ENCODE peak calls at places on chromosome 1, in ten cellular contexts. F is lower leg skin, Z is tibial artery, P is kidney epithelial cell, T is heart left ventricle, K is WTC11, V is progenitor cell of endocrine pancreas, M is HFF-Myc, H is keratinocyte, C is transverse colon. S is an unnamed sample.

GRCh38 chr1:97277891-97278662 is 556.5 kb downstream of the PTBP2 start:
- DNase-seq in V (no peak), P (peak; percentile 61), K (no peak), H (peak; percentile 21), C (no peak), F (no peak), M (peak; percentile 22), T (no peak), Z (no peak), S (no peak)

GRCh38 chr1:67479146-67479891 is 49.1 kb upstream of the SERBP1 start:
- DNase-seq in M (peak; percentile 36), Z (peak; percentile 27), K (no peak), V (no peak), F (no peak), P (peak; percentile 14), H (no peak), C (no peak), T (no peak), S (peak; percentile 13)

GRCh38 chr1:121519042-121519755 is 334.4 kb downstream of the SRGAP2C start:
- DNase-seq in M (no peak), F (peak; percentile 89), T (peak; percentile 43), P (no peak), V (peak; percentile 49), C (peak; percentile 58), Z (peak; percentile 44), H (peak; percentile 2), K (peak; percentile 83), S (peak; percentile 94)

GRCh38 chr1:234938114-234938513 is 190.5 kb downstream of the TOMM20 start:
- DNase-seq in P (no peak), V (no peak), F (no peak), H (no peak), C (no peak), K (no peak), M (no peak), T (no peak), Z (no peak), S (no peak)

GRCh38 chr1:198234511-198235251 is 77.9 kb downstream of the NEK7 start:
- DNase-seq in V (no peak), T (no peak), M (no peak), P (no peak), Z (no peak), C (no peak), H (no peak), K (no peak), F (no peak), S (no peak)

GRCh38 chr1:89356658-89357400 is 7.0 kb upstream of the GBP6 start:
- DNase-seq in V (no peak), P (peak; percentile 25), M (no peak), T (no peak), C (no peak), H (no peak), K (no peak), Z (no peak), F (no peak), S (no peak)

GRCh38 chr1:119429687-119430086 is 14.7 kb downstream of the HSD3B2 start:
- DNase-seq in Z (no peak), C (no peak), V (no peak), H (no peak), M (no peak), T (no peak), K (no peak), F (no peak), P (no peak), S (no peak)

GRCh38 chr1:2275796-2276536 is 47.8 kb downstream of the SKI start:
- DNase-seq in H (no peak), V (no peak), M (no peak), Z (no peak), T (no peak), K (no peak), P (no peak), C (no peak), F (no peak), S (no peak)

GRCh38 chr1:206503591-206504362 is 3.6 kb upstream of the RASSF5 start:
- DNase-seq in T (peak; percentile 61), M (peak; percentile 93), F (peak; percentile 93), C (peak; percentile 16), P (peak; percentile 91), K (no peak), Z (peak; percentile 76), V (no peak), H (peak; percentile 84), S (peak; percentile 84)

GRCh38 chr1:244672961-244673695 is 20.2 kb downstream of the DESI2 start:
- DNase-seq in C (no peak), Z (no peak), F (no peak), K (no peak), V (no peak), T (peak; percentile 67), M (no peak), P (no peak), H (no peak), S (no peak)

GRCh38 chr1:96840396-96840795 is 118.8 kb downstream of the PTBP2 start:
- DNase-seq in C (no peak), T (no peak), K (no peak), Z (no peak), V (no peak), M (no peak), F (no peak), H (no peak), P (no peak), S (no peak)

GRCh38 chr1:83960669-83961277 is 38.2 kb downstream of the TTLL7 start:
- DNase-seq in V (no peak), F (no peak), M (no peak), Z (no peak), H (no peak), K (no peak), P (no peak), T (no peak), C (no peak), S (no peak)

GRCh38 chr1:56967900-56968832 is 2.4 kb upstream of the C8B start:
- DNase-seq in P (no peak), F (no peak), C (no peak), K (peak; percentile 85), Z (no peak), M (no peak), V (peak; percentile 46), H (no peak), T (no peak), S (peak; percentile 3)

GRCh38 chr1:13950637-13951036 is 250.6 kb downstream of the PRDM2 start:
- DNase-seq in Z (no peak), F (no peak), K (peak; percentile 75), P (no peak), T (no peak), C (no peak), V (no peak), H (no peak), M (no peak), S (peak; percentile 10)
- TF ChIP-seq CTCF in Z (no peak), F (no peak), K (peak; percentile 61), P (peak; percentile 5), T (peak; percentile 17), C (peak; percentile 6), V (peak; percentile 49), H (peak; percentile 29), M (no peak), S (no peak)

DNA sequence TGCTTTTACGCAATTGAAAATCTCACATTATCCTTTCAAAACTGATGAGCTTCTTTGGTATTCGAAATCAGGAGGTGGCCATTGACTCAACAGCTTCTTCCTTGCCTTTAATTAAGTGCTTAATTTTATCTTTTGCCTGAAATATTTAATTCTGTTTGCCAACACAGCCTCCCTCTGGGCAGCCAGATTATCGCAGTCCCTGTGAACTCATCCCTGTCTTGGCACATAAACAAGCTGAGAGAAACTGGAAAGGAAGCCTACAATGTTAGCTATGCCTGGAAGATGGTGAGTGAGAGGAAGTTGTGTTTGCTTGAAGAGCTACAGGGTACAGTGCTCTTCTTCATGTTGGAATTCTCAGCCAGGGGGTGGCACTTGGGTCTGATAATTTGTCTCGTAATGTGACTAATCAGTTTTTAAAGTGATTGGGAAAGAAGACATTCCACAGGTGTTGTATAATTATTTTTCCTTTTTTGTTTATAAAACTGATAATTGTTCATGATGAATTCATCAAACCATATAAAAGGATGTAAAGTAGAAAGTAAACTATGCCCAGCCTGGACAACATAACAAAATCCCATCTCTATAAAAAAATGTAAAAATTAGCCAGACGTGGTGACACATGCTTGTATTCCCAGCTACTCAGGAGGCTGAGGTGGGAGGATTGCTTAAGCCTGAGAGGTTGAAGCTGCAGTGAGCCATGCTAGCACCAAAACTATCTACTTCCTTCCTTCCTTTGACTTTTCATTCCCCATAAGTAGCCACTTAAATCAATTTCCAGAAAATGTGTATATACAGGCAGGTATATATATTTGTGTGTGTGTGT is 90.1 kb upstream of the RAVER2 start:
- DNase-seq in M (no peak), K (no peak), H (no peak), F (no peak), C (no peak), P (no peak), T (no peak), Z (no peak), V (no peak), S (no peak)
- TF ChIP-seq CTCF in M (no peak), K (no peak), H (no peak), F (no peak), C (no peak), P (no peak), T (peak; percentile 30), Z (no peak), V (no peak), S (no peak)

DNA sequence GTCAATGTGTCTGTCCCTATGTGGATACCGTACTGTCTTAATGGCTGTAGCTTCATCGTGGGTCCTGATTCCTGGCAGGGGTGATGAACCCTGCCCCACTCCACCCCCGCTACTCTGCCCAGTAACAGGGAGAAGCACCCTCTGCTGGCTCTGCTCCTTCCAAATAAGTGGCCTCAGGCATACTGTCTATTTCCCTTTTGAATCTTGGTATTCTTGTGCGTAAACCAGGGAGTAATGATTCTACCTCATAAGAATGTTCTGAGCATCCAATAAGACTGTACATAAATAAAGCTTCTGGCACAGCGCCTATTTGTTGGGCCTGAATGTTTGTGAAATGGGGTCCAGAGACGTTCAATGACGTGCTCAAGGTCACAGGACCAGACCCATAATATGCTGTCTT is 35.2 kb upstream of the CTPS1 start:
- DNase-seq in K (no peak), P (peak; percentile 51), F (no peak), H (peak; percentile 45), M (no peak), V (no peak), C (peak; percentile 19), Z (peak; percentile 51), T (no peak), S (no peak)
- TF ChIP-seq CTCF in K (no peak), P (no peak), F (no peak), H (peak; percentile 33), M (no peak), V (no peak), C (no peak), Z (no peak), T (no peak), S (no peak)

GRCh38 chr1:19229229-19229628 is 19.2 kb upstream of the UBR4 start:
- DNase-seq in M (no peak), K (no peak), H (no peak), C (no peak), Z (no peak), T (no peak), F (peak; percentile 60), P (no peak), V (no peak), S (no peak)

GRCh38 chr1:19234224-19234623 is 17.1 kb downstream of the EMC1 start:
- DNase-seq in H (no peak), K (no peak), T (no peak), V (no peak), F (peak; percentile 26), P (no peak), M (no peak), C (no peak), Z (no peak), S (no peak)

GRCh38 chr1:19229828-19230325 is 19.8 kb upstream of the UBR4 start:
- DNase-seq in M (no peak), Z (no peak), H (no peak), V (no peak), T (no peak), P (no peak), F (peak; percentile 43), C (no peak), K (no peak), S (no peak)

GRCh38 chr1:19232526-19232851 is 18.8 kb downstream of the EMC1 start:
- DNase-seq in P (no peak), K (no peak), V (no peak), F (peak; percentile 29), Z (no peak), T (peak; percentile 39), C (no peak), H (no peak), M (no peak), S (no peak)
- TF ChIP-seq CTCF in P (no peak), K (no peak), V (no peak), F (no peak), Z (no peak), T (peak; percentile 22), C (no peak), H (no peak), M (peak; percentile 10), S (no peak)

S was measured in activated CD8-positive, alpha-beta T cell treated with anti-CD3 and anti-CD28 coated beads for 36 hours.